ENCODE peak calls at places on chromosomes 5 and 9, in nine cellular contexts. X is pancreas; N is HCT116; K is AG09319; B is psoas muscle; E is GM20000; F is HFF-Myc; O is CD8-positive, alpha-beta T cell; D is hepatocyte. S is an unnamed sample.

GRCh38 chr9:35688558-35689350 is 971 bp downstream of the TPM2 start:
- DNase-seq in X (peak; percentile 19), N (peak; percentile 33), K (no peak), B (no peak), E (no peak), F (peak; percentile 71), O (no peak), D (peak; percentile 48), S (no peak)

GRCh38 chr5:23977996-23978395 is 470.6 kb downstream of the PRDM9 start:
- DNase-seq in X (no peak), N (no peak), K (no peak), B (no peak), E (no peak), F (no peak), O (no peak), D (peak; percentile 80), S (no peak)

GRCh38 chr5:179187229-179187678 is 127.1 kb downstream of the ZNF354C start:
- DNase-seq in X (no peak), N (no peak), K (no peak), B (no peak), E (no peak), F (no peak), O (no peak), D (peak; percentile 49), S (no peak)

GRCh38 chr9:103301051-103301450 is 305.9 kb downstream of the CYLC2 start:
- DNase-seq in X (no peak), N (no peak), K (no peak), B (no peak), E (no peak), F (no peak), O (no peak), D (no peak), S (no peak)

GRCh38 chr5:39732166-39732565 is 307.4 kb upstream of the DAB2 start:
- DNase-seq in X (no peak), N (no peak), K (no peak), B (no peak), E (no peak), F (no peak), O (no peak), D (no peak), S (no peak)

GRCh38 chr5:138654281-138654867 is 79.2 kb upstream of the HSPA9 start:
- DNase-seq in X (no peak), N (no peak), K (no peak), B (no peak), E (peak; percentile 53), F (peak; percentile 82), O (peak; percentile 70), D (no peak), S (no peak)

GRCh38 chr5:7622498-7622897 is 226.6 kb downstream of the ADCY2 start:
- DNase-seq in X (no peak), N (no peak), K (no peak), B (no peak), E (no peak), F (no peak), O (no peak), D (no peak), S (no peak)

GRCh38 chr9:131402738-131403492 is 9.0 kb downstream of the PRRC2B start:
- DNase-seq in X (peak; percentile 82), N (no peak), K (peak; percentile 70), B (peak; percentile 91), E (no peak), F (no peak), O (no peak), D (peak; percentile 83), S (no peak)

GRCh38 chr9:69604568-69605219 is 67.5 kb downstream of the APBA1 start:
- DNase-seq in X (no peak), N (no peak), K (no peak), B (no peak), E (no peak), F (no peak), O (no peak), D (no peak), S (no peak)

GRCh38 chr5:141878186-141878770 is at the start of gene PCDH1:
- DNase-seq in X (peak; percentile 65), N (no peak), K (no peak), B (no peak), E (peak; percentile 53), F (no peak), O (no peak), D (peak; percentile 72), S (no peak)

GRCh38 chr9:124248066-124248465 is 9.7 kb upstream of the NEK6 start:
- DNase-seq in X (peak; percentile 50), N (no peak), K (no peak), B (no peak), E (no peak), F (no peak), O (no peak), D (no peak), S (no peak)

GRCh38 chr5:140545606-140546005 is 1.9 kb upstream of the EIF4EBP3 start:
- DNase-seq in X (no peak), N (no peak), K (no peak), B (no peak), E (no peak), F (no peak), O (no peak), D (no peak), S (no peak)

GRCh38 chr5:181223041-181223728 is at the start of gene TRIM41:
- DNase-seq in X (peak; percentile 96), N (peak; percentile 96), K (peak; percentile 97), B (peak; percentile 99), E (peak; percentile 88), F (peak; percentile 93), O (peak; percentile 98), D (peak; percentile 98), S (no peak)
- TF ChIP-seq CTCF in X (no peak), N (no peak), K (no peak), B (no peak), E (no peak), F (no peak), O (no peak), D (peak; percentile 11), S (no peak)

GRCh38 chr5:132714456-132715307 is 22.7 kb downstream of the KIF3A start:
- DNase-seq in X (no peak), N (no peak), K (no peak), B (no peak), E (peak; percentile 7), F (no peak), O (no peak), D (no peak), S (no peak)
- TF ChIP-seq CTCF in X (peak; percentile 36), N (peak; percentile 60), K (peak; percentile 30), B (peak; percentile 30), E (no peak), F (peak; percentile 20), O (peak; percentile 79), D (peak; percentile 51), S (no peak)

GRCh38 chr5:128681096-128681495 is 143.1 kb upstream of the FBN2 start:
- DNase-seq in X (no peak), N (no peak), K (no peak), B (no peak), E (no peak), F (no peak), O (no peak), D (no peak), S (no peak)

GRCh38 chr5:128687930-128688329 is 149.9 kb upstream of the FBN2 start:
- DNase-seq in X (no peak), N (no peak), K (no peak), B (no peak), E (no peak), F (no peak), O (no peak), D (no peak), S (no peak)

GRCh38 chr5:128684951-128685350 is 146.9 kb upstream of the FBN2 start:
- DNase-seq in X (no peak), N (no peak), K (no peak), B (no peak), E (no peak), F (no peak), O (no peak), D (no peak), S (no peak)

GRCh38 chr5:128682669-128683068 is 144.6 kb upstream of the FBN2 start:
- DNase-seq in X (no peak), N (no peak), K (no peak), B (no peak), E (no peak), F (no peak), O (no peak), D (no peak), S (no peak)

DNA sequence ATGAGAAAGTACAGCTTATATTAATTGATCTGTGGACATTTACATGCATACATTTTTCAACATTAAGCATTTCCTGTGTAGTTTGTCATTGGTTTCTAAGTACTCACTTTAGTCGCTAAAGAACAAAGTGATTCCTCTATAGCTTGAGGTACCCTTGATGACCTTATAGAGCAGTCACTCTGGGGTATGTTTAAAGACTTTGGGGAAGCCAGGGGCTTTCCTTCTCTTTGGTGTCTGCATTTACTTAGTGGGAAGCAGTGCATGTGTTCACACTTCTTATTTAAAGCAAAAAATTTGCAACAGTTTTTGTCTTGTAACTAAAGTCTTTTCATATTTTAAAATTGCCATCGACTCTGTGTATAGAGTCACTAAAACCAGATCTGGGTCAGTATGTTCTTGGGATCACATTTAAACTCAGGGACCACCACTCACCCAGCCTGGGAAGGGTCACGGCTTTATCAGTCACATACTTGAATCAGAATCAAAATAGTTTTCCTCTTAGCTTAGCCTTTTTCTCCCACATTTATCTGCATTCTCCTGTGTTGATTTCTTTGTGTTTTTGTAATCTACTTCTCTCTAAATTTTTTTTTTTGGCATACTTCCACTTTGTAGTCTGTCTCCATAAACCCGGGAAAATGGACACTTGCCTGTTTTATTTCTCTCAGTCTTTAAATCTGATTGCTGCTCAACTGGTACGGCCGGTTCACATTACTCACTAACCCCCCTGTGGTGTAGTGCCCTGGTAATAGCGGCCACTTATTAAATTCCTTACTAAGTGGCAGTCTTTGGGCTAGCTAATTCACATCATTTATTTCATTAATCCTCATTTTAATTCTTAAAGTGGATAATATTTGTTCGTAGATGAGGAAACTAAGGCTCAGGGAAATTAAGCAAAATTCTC is 144.0 kb upstream of the FBN2 start:
- DNase-seq in X (no peak), N (peak; percentile 32), K (no peak), B (no peak), E (no peak), F (no peak), O (no peak), D (no peak), S (no peak)
- TF ChIP-seq CTCF in X (no peak), N (no peak), K (no peak), B (no peak), E (no peak), F (no peak), O (no peak), D (no peak), S (no peak)

GRCh38 chr9:135793221-135794056 is 91.5 kb downstream of the KCNT1 start:
- DNase-seq in X (no peak), N (no peak), K (no peak), B (no peak), E (no peak), F (no peak), O (no peak), D (no peak), S (no peak)

GRCh38 chr9:135791431-135792267 is 89.7 kb downstream of the KCNT1 start:
- DNase-seq in X (no peak), N (no peak), K (no peak), B (no peak), E (no peak), F (no peak), O (no peak), D (no peak), S (no peak)

GRCh38 chr9:135794057-135794335 is 92.0 kb downstream of the KCNT1 start:
- DNase-seq in X (no peak), N (no peak), K (no peak), B (no peak), E (no peak), F (no peak), O (no peak), D (no peak), S (no peak)

GRCh38 chr9:135790850-135791249 is 88.9 kb downstream of the KCNT1 start:
- DNase-seq in X (no peak), N (no peak), K (no peak), B (no peak), E (no peak), F (no peak), O (no peak), D (no peak), S (no peak)

GRCh38 chr9:135792268-135793128 is 90.5 kb downstream of the KCNT1 start:
- DNase-seq in X (no peak), N (no peak), K (no peak), B (no peak), E (no peak), F (no peak), O (no peak), D (no peak), S (no peak)
- TF ChIP-seq CTCF in X (no peak), N (no peak), K (no peak), B (no peak), E (no peak), F (no peak), O (no peak), D (no peak), S (no peak)